ENCODE peak calls at places on chromosome 18, in seven cellular contexts. U is neuronal stem cell, A is IMR-90, F is mesendoderm, L is H1, V is mesenchymal stem cell, T is trophoblast cell. Y is an unnamed sample.

GRCh38 chr18:75142677-75143076 is 66.3 kb downstream of the PTGR3 start:
- DNase-seq in U (no peak), A (no peak), F (no peak), L (no peak), V (no peak), T (no peak), Y (no peak)

GRCh38 chr18:2515908-2516625 is 55.2 kb downstream of the METTL4 start:
- DNase-seq in U (no peak), A (peak; percentile 95), F (peak; percentile 8), L (no peak), V (peak; percentile 91), T (peak; percentile 82), Y (no peak)

GRCh38 chr18:46696268-46696667 is 39.2 kb upstream of the LOXHD1 start:
- DNase-seq in U (no peak), A (no peak), F (no peak), L (no peak), V (no peak), T (no peak), Y (no peak)

GRCh38 chr18:48778344-48779011 is 172.3 kb downstream of the SMAD7 start:
- DNase-seq in U (no peak), A (no peak), F (no peak), L (no peak), V (no peak), T (no peak), Y (no peak)

GRCh38 chr18:31738460-31739407 is 21.9 kb downstream of the SLC25A52 start:
- DNase-seq in U (no peak), A (no peak), F (peak; percentile 34), L (no peak), V (no peak), T (peak; percentile 61), Y (peak; percentile 59)

GRCh38 chr18:35481960-35482366 is 15.8 kb downstream of the INO80C start:
- DNase-seq in U (no peak), A (peak; percentile 31), F (peak; percentile 74), L (no peak), V (no peak), T (peak; percentile 38), Y (no peak)

GRCh38 chr18:72460210-72460680 is 83.9 kb downstream of the CBLN2 start:
- DNase-seq in U (no peak), A (peak; percentile 6), F (no peak), L (no peak), V (no peak), T (no peak), Y (no peak)

GRCh38 chr18:37778417-37779165 is 213.0 kb upstream of the CELF4 start:
- DNase-seq in U (peak; percentile 69), A (no peak), F (peak; percentile 83), L (peak; percentile 97), V (peak; percentile 26), T (peak; percentile 27), Y (peak; percentile 90)

GRCh38 chr18:47558110-47558750 is 306.8 kb upstream of the SKOR2 start:
- DNase-seq in U (no peak), A (no peak), F (no peak), L (peak; percentile 42), V (no peak), T (no peak), Y (peak; percentile 41)

GRCh38 chr18:7521226-7521856 is 45.8 kb upstream of the PTPRM start:
- DNase-seq in U (no peak), A (no peak), F (no peak), L (no peak), V (no peak), T (no peak), Y (no peak)

GRCh38 chr18:12839526-12840196 is 44.4 kb downstream of the PTPN2 start:
- DNase-seq in U (no peak), A (no peak), F (no peak), L (no peak), V (peak; percentile 32), T (no peak), Y (no peak)

GRCh38 chr18:37662546-37663339 is 97.1 kb upstream of the CELF4 start:
- DNase-seq in U (no peak), A (no peak), F (peak; percentile 39), L (no peak), V (no peak), T (no peak), Y (no peak)

GRCh38 chr18:75531851-75532241 is 104.3 kb upstream of the SMIM21 start:
- DNase-seq in U (no peak), A (no peak), F (no peak), L (no peak), V (no peak), T (no peak), Y (no peak)

GRCh38 chr18:80145191-80145799 is 36.2 kb downstream of the ADNP2 start:
- DNase-seq in U (no peak), A (peak; percentile 52), F (no peak), L (no peak), V (no peak), T (no peak), Y (no peak)

GRCh38 chr18:49907346-49907929 is 94.1 kb upstream of the ACAA2 start:
- DNase-seq in U (no peak), A (no peak), F (peak; percentile 25), L (no peak), V (no peak), T (no peak), Y (no peak)

GRCh38 chr18:9016819-9017169 is 85.7 kb upstream of the NDUFV2 start:
- DNase-seq in U (no peak), A (peak; percentile 9), F (no peak), L (no peak), V (no peak), T (no peak), Y (peak; percentile 80)

GRCh38 chr18:457120-457519 is 43.4 kb downstream of the COLEC12 start:
- DNase-seq in U (no peak), A (peak; percentile 70), F (peak; percentile 64), L (no peak), V (peak; percentile 79), T (no peak), Y (no peak)

GRCh38 chr18:12079504-12080237 is 14.0 kb upstream of the ANKRD62 start:
- DNase-seq in U (no peak), A (peak; percentile 30), F (no peak), L (no peak), V (no peak), T (no peak), Y (no peak)

GRCh38 chr18:8783335-8783993 is 78.1 kb downstream of the MTCL1 start:
- DNase-seq in U (no peak), A (no peak), F (no peak), L (no peak), V (no peak), T (no peak), Y (no peak)

GRCh38 chr18:46877329-46877987 is 39.8 kb downstream of the PIAS2 start:
- DNase-seq in U (no peak), A (no peak), F (no peak), L (no peak), V (no peak), T (no peak), Y (peak; percentile 76)

GRCh38 chr18:58367425-58368140 is 261.3 kb downstream of the ALPK2 start:
- DNase-seq in U (no peak), A (no peak), F (no peak), L (no peak), V (no peak), T (no peak), Y (no peak)

DNA sequence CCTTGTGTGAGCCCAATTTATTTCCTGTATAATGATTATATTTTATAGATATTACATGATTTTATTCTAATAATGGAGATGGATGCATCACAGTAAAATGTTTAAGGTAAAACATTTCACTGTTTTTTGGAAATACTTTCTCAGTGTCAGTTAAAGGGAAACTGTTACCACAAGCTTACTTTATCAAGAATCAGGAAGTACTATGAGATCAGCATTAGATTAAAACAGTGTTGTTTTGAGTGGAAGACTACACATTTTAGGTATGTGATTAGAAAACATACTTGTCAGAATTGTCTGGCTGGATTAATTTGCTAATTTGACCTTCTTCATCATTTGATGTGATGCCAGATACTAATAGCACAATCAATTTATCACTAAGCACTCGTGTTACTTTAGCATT is at the start of gene HRH4:
- DNase-seq in U (no peak), A (no peak), F (no peak), L (no peak), V (no peak), T (no peak), Y (no peak)
- H2BK120ac ChIP-seq in U (no peak within 1 kb of the TSS), A (no peak within 1 kb of the TSS), F (no peak within 1 kb of the TSS), L (no peak within 1 kb of the TSS), V (no peak within 1 kb of the TSS), T (no peak within 1 kb of the TSS), Y (no peak within 1 kb of the TSS)

GRCh38 chr18:60147326-60147725 is 225.2 kb downstream of the MC4R start:
- DNase-seq in U (no peak), A (no peak), F (no peak), L (no peak), V (peak; percentile 5), T (no peak), Y (no peak)

GRCh38 chr18:60146220-60146960 is 226.2 kb downstream of the MC4R start:
- DNase-seq in U (no peak), A (no peak), F (no peak), L (no peak), V (peak; percentile 22), T (no peak), Y (no peak)

GRCh38 chr18:60145776-60146175 is 226.8 kb downstream of the MC4R start:
- DNase-seq in U (no peak), A (no peak), F (peak; percentile 13), L (no peak), V (no peak), T (no peak), Y (no peak)
- H3K9ac ChIP-seq in U (no peak overlapping the region), A (no peak overlapping the region), F (no peak overlapping the region), L (no peak overlapping the region), V (no peak overlapping the region), T (no peak overlapping the region), Y (no peak overlapping the region)

DNA sequence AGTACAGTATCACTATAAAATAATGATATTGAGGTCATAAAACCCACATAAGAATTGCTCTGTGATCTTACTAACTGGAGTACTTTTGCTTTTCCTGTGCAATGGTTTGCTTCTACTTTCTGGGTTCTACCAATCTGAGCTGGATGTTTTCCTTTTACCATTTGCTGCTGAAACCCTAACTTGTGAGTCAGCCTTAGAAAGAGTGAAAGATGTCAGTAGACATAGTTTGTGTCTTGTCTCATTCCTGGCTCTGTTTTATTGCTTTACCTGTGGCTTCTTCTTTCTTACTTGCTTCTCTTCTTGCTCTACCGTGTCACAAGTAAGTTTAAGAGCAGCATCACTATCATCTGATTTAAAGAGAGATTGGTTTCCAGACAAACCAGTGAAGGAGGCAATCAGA is 61.0 kb downstream of the MBD2 start:
- DNase-seq in U (no peak), A (peak; percentile 13), F (no peak), L (no peak), V (no peak), T (no peak), Y (no peak)
- H2BK5ac ChIP-seq in U (no peak overlapping the region), A (peak overlapping the region; percentile 2), F (no peak overlapping the region), L (no peak overlapping the region), V (no peak overlapping the region), T (no peak overlapping the region), Y (no peak overlapping the region)

GRCh38 chr18:23279931-23280330 is 144.6 kb downstream of the CABLES1 start:
- DNase-seq in U (no peak), A (no peak), F (no peak), L (no peak), V (no peak), T (no peak), Y (no peak)

GRCh38 chr18:23280844-23281243 is 145.6 kb downstream of the CABLES1 start:
- DNase-seq in U (no peak), A (no peak), F (no peak), L (no peak), V (no peak), T (no peak), Y (no peak)

GRCh38 chr18:23282437-23282781 is 147.1 kb downstream of the CABLES1 start:
- DNase-seq in U (no peak), A (no peak), F (no peak), L (no peak), V (no peak), T (no peak), Y (no peak)

GRCh38 chr18:23283933-23284430 is 148.7 kb downstream of the CABLES1 start:
- DNase-seq in U (no peak), A (peak; percentile 63), F (peak; percentile 99), L (peak; percentile 57), V (peak; percentile 43), T (peak; percentile 64), Y (peak; percentile 89)

GRCh38 chr18:23281626-23282436 is 146.5 kb downstream of the CABLES1 start:
- DNase-seq in U (no peak), A (no peak), F (peak; percentile 69), L (no peak), V (peak; percentile 52), T (peak; percentile 69), Y (peak; percentile 70)
- H2BK120ac ChIP-seq in U (no peak overlapping the region), A (no peak overlapping the region), F (peak overlapping the region; percentile 62), L (peak overlapping the region; percentile 98), V (peak overlapping the region; percentile 9), T (peak overlapping the region; percentile 9), Y (peak overlapping the region; percentile 83)

Y was measured in H9.